ENCODE peak calls at places on chromosomes 13 and 19, in four cellular contexts. O, I, N and K are unnamed samples.

GRCh38 chr19:32642771-32643170 is 32.2 kb downstream of the ANKRD27 start:
- DNase-seq in O (no peak), N (no peak), I (no peak), K (no peak)

GRCh38 chr19:42140125-42140754 is 8.0 kb upstream of the POU2F2 start:
- DNase-seq in I (peak), O (peak), N (peak), K (peak)

GRCh38 chr19:15107056-15108010 is at the start of gene SYDE1:
- DNase-seq in I (peak), N (peak), O (peak), K (no peak)

GRCh38 chr13:77728265-77728966 is 30.9 kb downstream of the SLAIN1 start:
- DNase-seq in I (no peak), N (no peak), O (no peak), K (no peak)

GRCh38 chr19:22608441-22608840 is 25.7 kb upstream of the ZNF492 start:
- DNase-seq in N (no peak), O (no peak), I (no peak), K (no peak)

GRCh38 chr19:38401148-38401547 is 1.7 kb upstream of the FAM98C start:
- DNase-seq in N (peak), O (no peak), I (no peak), K (peak)

GRCh38 chr19:45676851-45677263 is 8.8 kb downstream of the GIPR start:
- DNase-seq in O (no peak), I (no peak), N (no peak), K (no peak)

GRCh38 chr13:41520016-41520698 is 62.8 kb downstream of the RGCC start:
- DNase-seq in N (no peak), I (no peak), O (no peak), K (no peak)

GRCh38 chr19:43465468-43466120 is at the start of gene LYPD3:
- DNase-seq in N (peak), I (peak), O (peak), K (peak)

GRCh38 chr19:30163663-30164062 is 208.5 kb upstream of the ZNF536 start:
- DNase-seq in N (no peak), O (no peak), I (no peak), K (no peak)

GRCh38 chr19:51473009-51473707 is 5.2 kb upstream of the CEACAM18 start:
- DNase-seq in I (peak), O (peak), N (peak), K (peak)

GRCh38 chr19:403221-404036 is 5.5 kb downstream of the C2CD4C start:
- DNase-seq in I (no peak), N (no peak), O (no peak), K (no peak)

GRCh38 chr13:26811636-26812035 is 51.0 kb upstream of the GPR12 start:
- DNase-seq in N (no peak), O (no peak), I (no peak), K (no peak)

GRCh38 chr19:23882493-23882892 is 32.2 kb upstream of the ZNF726 start:
- DNase-seq in O (no peak), I (no peak), N (no peak), K (no peak)

GRCh38 chr19:13585512-13585911 is 79.2 kb upstream of the CACNA1A start:
- DNase-seq in I (no peak), O (no peak), N (no peak), K (no peak)

GRCh38 chr13:94524407-94524806 is 44.9 kb upstream of the DCT start:
- DNase-seq in N (no peak), O (no peak), I (no peak), K (no peak)

GRCh38 chr13:61954092-61954491 is 538.4 kb upstream of the PCDH20 start:
- DNase-seq in N (peak), I (no peak), O (no peak), K (no peak)

GRCh38 chr13:38340624-38341023 is 9.0 kb upstream of the UFM1 start:
- DNase-seq in I (no peak), O (no peak), N (no peak), K (no peak)

GRCh38 chr13:43360911-43361605 is 337.7 kb downstream of the DNAJC15 start:
- DNase-seq in O (no peak), N (no peak), I (no peak), K (no peak)

GRCh38 chr19:5059191-5059579 is 90.3 kb downstream of the KDM4B start:
- DNase-seq in O (no peak), I (no peak), N (no peak), K (no peak)

GRCh38 chr19:41478875-41479756 is 36.2 kb downstream of the ERICH4 start:
- DNase-seq in I (peak), O (no peak), N (no peak), K (no peak)

GRCh38 chr19:19514881-19515763 is at the start of gene TSSK6:
- DNase-seq in I (no peak), N (peak), O (no peak), K (no peak)
- TF ChIP-seq CTCF in I (peak), N (peak), O (no peak), K (peak)

DNA sequence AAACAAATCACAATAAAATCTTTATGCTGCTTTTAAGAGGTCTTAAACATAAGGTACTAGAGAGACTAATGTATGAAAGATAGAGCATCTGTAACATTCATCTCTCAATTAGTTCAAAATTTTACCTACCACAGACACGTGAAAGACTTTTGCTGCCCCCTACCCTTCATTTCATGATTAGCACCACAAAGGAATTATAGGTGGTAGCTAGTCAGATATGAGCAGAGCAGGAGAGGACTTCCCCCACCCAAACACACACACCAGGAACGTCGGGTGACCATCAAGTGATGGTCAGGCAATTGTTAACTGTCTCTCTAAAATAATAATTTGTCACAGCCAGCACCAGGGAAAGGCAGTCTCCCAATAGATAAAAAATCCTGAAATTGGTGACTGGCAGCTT is 1531.7 kb upstream of the SPRY2 start:
- DNase-seq in I (no peak), O (no peak), N (no peak), K (no peak)
- TF ChIP-seq CTCF in I (no peak), O (no peak), N (no peak), K (no peak)

DNA sequence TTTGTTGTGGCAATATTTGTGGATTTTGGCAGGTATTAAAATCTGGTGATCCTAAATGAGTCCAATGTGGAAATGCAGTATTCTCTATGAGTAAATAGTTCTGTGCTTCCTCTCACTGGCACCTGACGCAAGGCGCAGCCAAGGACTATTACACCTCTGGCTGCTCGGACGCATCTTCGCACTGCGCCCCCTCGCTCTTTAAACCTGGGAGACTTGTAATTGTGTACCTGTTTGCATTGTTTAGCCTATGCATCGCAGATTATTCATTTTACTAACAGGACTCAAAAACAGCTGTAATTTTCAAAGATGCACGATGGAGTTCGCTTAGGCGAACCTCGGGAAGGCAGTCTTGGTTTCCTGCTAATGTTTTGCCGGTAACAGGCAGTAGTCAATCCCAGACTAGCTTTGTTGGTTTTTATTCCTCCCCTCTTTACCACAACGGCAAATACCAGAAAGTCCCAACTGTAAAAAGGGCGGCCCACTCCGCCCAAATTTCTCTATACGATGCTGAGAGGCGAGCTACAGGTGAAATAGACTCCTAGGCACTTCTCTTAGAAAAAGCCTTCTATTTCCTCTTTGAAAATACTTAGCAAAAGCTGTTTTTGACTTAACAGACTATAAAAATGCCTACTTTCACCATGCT is 113.3 kb downstream of the KCNRG start:
- DNase-seq in N (no peak), I (no peak), O (no peak), K (no peak)
- TF ChIP-seq CTCF in N (no peak), I (no peak), O (no peak), K (no peak)

GRCh38 chr13:44651209-44651608 is 75.1 kb upstream of the TSC22D1 start:
- DNase-seq in O (no peak), I (no peak), N (no peak), K (no peak)
- TF ChIP-seq CTCF in O (no peak), I (no peak), N (no peak), K (no peak)

GRCh38 chr19:8593931-8594330 is 16.6 kb downstream of the ADAMTS10 start:
- DNase-seq in O (no peak), N (no peak), I (peak), K (no peak)
- TF ChIP-seq CTCF in O (no peak), N (peak), I (peak), K (peak)

GRCh38 chr13:31499274-31499673 is 240.1 kb upstream of the RXFP2 start:
- DNase-seq in O (no peak), I (no peak), N (no peak), K (no peak)

DNA sequence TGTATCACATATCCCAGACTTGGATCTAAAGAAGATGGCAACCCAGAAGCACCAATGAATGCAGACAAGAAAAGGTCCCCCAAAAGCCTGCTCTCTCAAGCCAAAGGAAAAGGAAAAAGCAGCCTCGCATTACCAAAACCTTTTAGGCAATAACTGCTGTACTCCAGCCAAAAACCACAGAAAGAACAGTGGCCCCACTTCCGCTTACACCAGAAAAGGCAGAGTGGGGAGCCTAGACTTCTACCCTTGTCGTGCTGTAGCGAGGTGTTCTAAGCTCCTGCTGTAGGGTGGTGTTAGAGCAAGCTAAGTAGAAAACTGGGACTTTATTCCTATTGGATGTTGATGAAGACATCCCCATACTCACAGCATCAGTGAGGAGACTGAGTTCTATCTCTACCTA is 244.0 kb upstream of the RXFP2 start:
- DNase-seq in I (no peak), O (no peak), N (no peak), K (no peak)
- TF ChIP-seq CTCF in I (no peak), O (no peak), N (no peak), K (no peak)

DNA sequence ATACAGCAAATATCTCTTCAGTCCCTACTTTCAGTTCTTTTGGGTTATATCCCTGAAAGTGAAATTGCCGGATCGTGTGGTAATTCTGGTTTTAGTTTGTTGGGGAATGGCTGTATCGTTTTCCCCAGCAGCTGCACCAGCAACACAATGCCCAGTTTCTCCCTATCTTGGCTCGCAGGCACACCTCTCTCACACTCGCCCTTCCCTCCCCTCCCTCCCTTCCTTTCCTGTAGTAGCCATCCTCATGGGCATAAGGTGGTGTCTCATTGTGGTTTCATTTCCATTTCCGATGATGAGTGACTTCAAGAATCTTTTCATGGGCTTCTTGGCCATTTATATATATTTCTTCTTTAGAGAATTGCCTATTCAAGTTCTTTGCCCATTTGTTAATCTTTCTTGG is 8.6 kb upstream of the GPR18 start:
- DNase-seq in N (no peak), I (no peak), O (no peak), K (no peak)
- TF ChIP-seq CTCF in N (no peak), I (no peak), O (no peak), K (no peak)

GRCh38 chr13:106261450-106261849 is 274.0 kb downstream of the EFNB2 start:
- DNase-seq in N (no peak), O (no peak), I (no peak), K (no peak)

GRCh38 chr13:106260352-106260751 is 275.1 kb downstream of the EFNB2 start:
- DNase-seq in N (no peak), O (no peak), I (no peak), K (no peak)

GRCh38 chr13:106259928-106260327 is 275.5 kb downstream of the EFNB2 start:
- DNase-seq in N (no peak), I (no peak), O (no peak), K (no peak)

GRCh38 chr13:106263801-106264200 is 271.7 kb downstream of the EFNB2 start:
- DNase-seq in O (no peak), I (peak), N (no peak), K (no peak)

DNA sequence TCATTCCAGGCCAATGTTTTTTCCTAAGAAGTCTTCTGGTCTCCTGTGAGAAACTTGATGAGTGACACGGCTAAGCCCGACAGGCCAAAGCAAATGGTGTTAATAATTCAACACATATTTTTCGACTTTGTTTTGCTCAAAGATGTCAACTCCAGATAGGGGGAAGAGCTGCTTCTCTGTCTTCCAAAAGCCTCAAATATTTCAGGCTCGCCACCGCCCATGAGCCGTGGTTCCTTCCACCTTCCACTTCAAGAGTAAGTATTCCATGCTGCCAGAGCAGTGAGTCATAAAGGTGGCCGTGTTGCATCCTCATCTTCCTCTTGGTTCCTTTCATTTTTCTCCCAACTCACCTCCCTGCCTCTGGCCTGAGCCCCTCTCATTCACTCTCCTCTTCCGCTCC is 272.6 kb downstream of the EFNB2 start:
- DNase-seq in O (no peak), I (no peak), N (no peak), K (no peak)
- TF ChIP-seq CTCF in O (no peak), I (no peak), N (no peak), K (no peak)